ENCODE peak calls at places on chromosome X, in ten cellular contexts. U is Calu3, H is lower leg skin, Q is bronchial epithelial cell, F is PC-3, C is hepatocyte, E is heart right ventricle, M is fibroblast of villous mesenchyme, V is GM20000, W is K562. B is an unnamed sample.

GRCh38 chrX:38332505-38332904 is 5.2 kb upstream of the RPGR start:
- DNase-seq in U (no peak), H (no peak), Q (no peak), F (no peak), C (no peak), E (no peak), M (no peak), V (no peak), W (no peak), B (no peak)

GRCh38 chrX:28398352-28398751 is 188.9 kb upstream of the IL1RAPL1 start:
- DNase-seq in U (no peak), H (no peak), Q (peak; percentile 43), F (peak; percentile 23), C (no peak), E (no peak), M (peak; percentile 10), V (no peak), W (no peak), B (no peak)

GRCh38 chrX:155611302-155611701 is 1.4 kb downstream of the TMLHE start:
- DNase-seq in U (no peak), H (no peak), Q (no peak), F (no peak), C (no peak), E (no peak), M (no peak), V (no peak), W (no peak), B (no peak)

GRCh38 chrX:80876877-80877276 is 67.2 kb upstream of the BRWD3 start:
- DNase-seq in U (no peak), H (no peak), Q (peak; percentile 14), F (peak; percentile 56), C (peak; percentile 13), E (no peak), M (peak; percentile 41), V (peak; percentile 9), W (no peak), B (no peak)

GRCh38 chrX:139126493-139126892 is 404.0 kb upstream of the F9 start:
- DNase-seq in U (peak; percentile 1), H (no peak), Q (peak; percentile 51), F (peak; percentile 80), C (peak; percentile 66), E (no peak), M (no peak), V (peak; percentile 8), W (peak; percentile 64), B (no peak)

GRCh38 chrX:18075603-18076002 is 145.1 kb downstream of the BEND2 start:
- DNase-seq in U (no peak), H (no peak), Q (no peak), F (no peak), C (no peak), E (no peak), M (no peak), V (no peak), W (no peak), B (no peak)

GRCh38 chrX:18674417-18674787 is 2.5 kb upstream of the RS1 start:
- DNase-seq in U (peak; percentile 5), H (no peak), Q (no peak), F (no peak), C (peak; percentile 19), E (peak; percentile 35), M (no peak), V (peak; percentile 9), W (peak; percentile 23), B (peak; percentile 26)

GRCh38 chrX:57270980-57271379 is 15.5 kb upstream of the FAAH2 start:
- DNase-seq in U (no peak), H (no peak), Q (no peak), F (peak; percentile 57), C (no peak), E (no peak), M (no peak), V (no peak), W (no peak), B (no peak)

GRCh38 chrX:150205011-150205410 is 158.1 kb upstream of the MAMLD1 start:
- DNase-seq in U (no peak), H (peak; percentile 21), Q (no peak), F (no peak), C (no peak), E (no peak), M (peak; percentile 61), V (no peak), W (no peak), B (no peak)

DNA sequence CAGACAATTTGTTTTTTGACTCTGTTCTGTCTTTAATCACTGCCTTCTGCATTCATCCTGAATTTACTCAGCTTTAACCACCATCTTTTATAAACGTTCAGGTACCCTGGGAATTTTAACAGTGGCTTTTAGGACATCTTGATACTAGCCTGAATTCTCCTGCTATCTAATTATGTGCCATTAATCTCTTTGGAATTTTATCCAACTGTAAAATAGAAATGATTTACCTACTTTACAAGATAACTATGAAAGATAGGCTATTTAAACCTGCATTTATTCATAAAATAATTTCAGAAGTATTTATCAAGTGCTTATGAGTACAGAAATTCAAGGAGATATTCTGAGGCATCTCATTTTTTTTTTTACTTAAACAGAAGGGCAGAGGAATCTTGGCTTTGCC is 146.5 kb upstream of the PLAC1 start:
- DNase-seq in U (no peak), H (no peak), Q (no peak), F (no peak), C (no peak), E (no peak), M (no peak), V (no peak), W (no peak), B (no peak)
- TF ChIP-seq CTCF in U (no peak), H (no peak), Q (no peak), F (no peak), C (no peak), E (no peak), M (no peak), V (no peak), W (no peak), B (no peak)

GRCh38 chrX:107273795-107274194 is 67.4 kb downstream of the DNAAF6 start:
- DNase-seq in U (no peak), H (no peak), Q (no peak), F (no peak), C (no peak), E (no peak), M (no peak), V (no peak), W (no peak), B (no peak)

DNA sequence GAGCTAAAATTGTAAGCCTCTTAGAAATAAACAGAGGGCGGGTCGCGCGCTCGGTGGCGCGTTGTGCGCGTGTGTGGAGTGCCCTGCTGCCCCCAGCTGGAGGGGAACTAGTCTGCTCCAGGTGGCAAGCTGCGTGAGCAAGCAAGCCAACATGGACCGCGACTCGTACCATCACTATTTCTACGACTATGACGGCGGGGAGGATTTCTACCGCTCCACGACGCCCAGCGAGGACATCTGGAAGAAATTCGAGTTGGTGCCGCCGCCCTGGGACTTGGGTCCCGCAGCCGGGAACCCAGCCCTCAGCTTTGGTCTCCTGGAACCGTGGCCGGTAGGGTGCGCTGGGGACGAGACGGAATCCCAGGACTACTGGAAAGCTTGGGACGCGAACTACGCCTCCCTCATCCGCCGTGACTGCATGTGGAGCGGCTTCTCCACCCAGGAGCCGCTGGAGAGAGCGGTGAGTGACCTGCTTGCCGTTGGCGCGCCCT is 66.1 kb downstream of the DNAAF6 start:
- DNase-seq in U (peak; percentile 61), H (no peak), Q (peak; percentile 1), F (no peak), C (peak; percentile 14), E (peak; percentile 6), M (no peak), V (no peak), W (no peak), B (no peak)
- TF ChIP-seq CTCF in U (peak; percentile 55), H (no peak), Q (peak; percentile 10), F (no peak), C (peak; percentile 17), E (no peak), M (no peak), V (no peak), W (peak; percentile 17), B (no peak)

GRCh38 chrX:104342065-104342464 is 87.3 kb upstream of the ESX1 start:
- DNase-seq in U (no peak), H (no peak), Q (no peak), F (no peak), C (no peak), E (no peak), M (no peak), V (no peak), W (no peak), B (no peak)

GRCh38 chrX:104347860-104348259 is 93.1 kb upstream of the ESX1 start:
- DNase-seq in U (peak; percentile 33), H (no peak), Q (no peak), F (no peak), C (no peak), E (no peak), M (peak; percentile 90), V (no peak), W (no peak), B (no peak)

GRCh38 chrX:104343408-104344129 is 88.8 kb upstream of the ESX1 start:
- DNase-seq in U (peak; percentile 84), H (no peak), Q (peak; percentile 61), F (peak; percentile 94), C (peak; percentile 72), E (no peak), M (peak; percentile 87), V (peak; percentile 4), W (peak; percentile 23), B (no peak)
- TF ChIP-seq CTCF in U (peak; percentile 46), H (no peak), Q (peak; percentile 63), F (peak; percentile 74), C (peak; percentile 51), E (peak; percentile 56), M (peak; percentile 54), V (peak; percentile 12), W (peak; percentile 60), B (no peak)

GRCh38 chrX:134247492-134247891 is 10.5 kb downstream of the CCDC160 start:
- DNase-seq in U (no peak), H (no peak), Q (peak; percentile 50), F (no peak), C (no peak), E (no peak), M (no peak), V (no peak), W (no peak), B (no peak)

GRCh38 chrX:134246282-134246681 is 9.3 kb downstream of the CCDC160 start:
- DNase-seq in U (no peak), H (no peak), Q (no peak), F (peak; percentile 34), C (no peak), E (no peak), M (no peak), V (no peak), W (no peak), B (no peak)

GRCh38 chrX:134241960-134242619 is 5.1 kb downstream of the CCDC160 start:
- DNase-seq in U (no peak), H (no peak), Q (no peak), F (no peak), C (no peak), E (no peak), M (no peak), V (no peak), W (no peak), B (no peak)

GRCh38 chrX:134240209-134240608 is 3.2 kb downstream of the CCDC160 start:
- DNase-seq in U (no peak), H (no peak), Q (no peak), F (no peak), C (no peak), E (no peak), M (no peak), V (no peak), W (no peak), B (no peak)

DNA sequence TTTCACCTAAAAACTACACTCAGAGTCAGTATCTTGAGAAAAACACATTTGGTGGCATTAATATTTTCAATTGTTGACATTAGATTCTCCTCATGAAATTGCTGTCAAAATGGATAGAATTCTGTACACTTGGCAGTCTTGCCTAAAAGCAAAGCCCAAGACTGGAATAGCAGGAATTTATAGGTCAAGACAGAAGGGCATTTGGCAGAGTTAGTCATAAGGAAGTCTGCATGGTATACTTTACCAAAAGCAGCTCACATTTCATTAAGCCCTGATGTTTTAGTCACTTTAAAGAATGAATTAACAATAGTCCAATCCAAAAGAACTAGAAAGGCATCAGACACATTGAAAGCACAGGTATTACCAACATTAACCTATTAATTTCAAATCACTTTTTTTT is 7.1 kb downstream of the CCDC160 start:
- DNase-seq in U (peak; percentile 24), H (no peak), Q (peak; percentile 69), F (peak; percentile 81), C (no peak), E (no peak), M (no peak), V (no peak), W (no peak), B (no peak)
- TF ChIP-seq CTCF in U (no peak), H (no peak), Q (no peak), F (no peak), C (no peak), E (no peak), M (no peak), V (no peak), W (no peak), B (no peak)